ENCODE peak calls at places on chromosomes 11 and 22, in eight cellular contexts. One of them, this sample, is unnamed.
A peak's percentile ranks its signal among the peaks of the same experiment; 100 is the strongest.

GRCh38 chr11:15412054-15412453 is 297.3 kb downstream of the INSC start:
- DNase-seq in mammary epithelial cell: peak; percentile 1
- DNase-seq in posterior cingulate gyrus: no peak
- DNase-seq in CD4-positive, alpha-beta T cell: no peak
- DNase-seq in NCI-H1105: peak; percentile 91
- DNase-seq in GM12891: no peak
- DNase-seq in AG08395: no peak
- DNase-seq in tibial nerve: no peak
- DNase-seq in this sample: no peak

GRCh38 chr11:85196955-85197354 is 430.2 kb downstream of the DLG2 start:
- DNase-seq in mammary epithelial cell: no peak
- DNase-seq in posterior cingulate gyrus: no peak
- DNase-seq in CD4-positive, alpha-beta T cell: no peak
- DNase-seq in NCI-H1105: no peak
- DNase-seq in GM12891: no peak
- DNase-seq in AG08395: no peak
- DNase-seq in tibial nerve: no peak
- DNase-seq in this sample: no peak

GRCh38 chr11:130442728-130443127 is 5.7 kb upstream of the ADAMTS15 start:
- DNase-seq in mammary epithelial cell: no peak
- DNase-seq in posterior cingulate gyrus: no peak
- DNase-seq in CD4-positive, alpha-beta T cell: no peak
- DNase-seq in NCI-H1105: no peak
- DNase-seq in GM12891: no peak
- DNase-seq in AG08395: peak; percentile 57
- DNase-seq in tibial nerve: no peak
- DNase-seq in this sample: no peak

GRCh38 chr22:47376322-47376700 is 613.9 kb downstream of the TBC1D22A start:
- DNase-seq in mammary epithelial cell: no peak
- DNase-seq in posterior cingulate gyrus: no peak
- DNase-seq in CD4-positive, alpha-beta T cell: no peak
- DNase-seq in NCI-H1105: no peak
- DNase-seq in GM12891: no peak
- DNase-seq in AG08395: no peak
- DNase-seq in tibial nerve: no peak
- DNase-seq in this sample: peak; percentile 49

GRCh38 chr22:26168934-26169311 is 339 bp upstream of the SEZ6L start:
- DNase-seq in mammary epithelial cell: no peak
- DNase-seq in posterior cingulate gyrus: peak; percentile 11
- DNase-seq in CD4-positive, alpha-beta T cell: no peak
- DNase-seq in NCI-H1105: no peak
- DNase-seq in GM12891: no peak
- DNase-seq in AG08395: peak; percentile 21
- DNase-seq in tibial nerve: no peak
- DNase-seq in this sample: no peak

GRCh38 chr22:35984776-35985175 is 43.8 kb downstream of the RBFOX2 start:
- DNase-seq in mammary epithelial cell: no peak
- DNase-seq in posterior cingulate gyrus: no peak
- DNase-seq in CD4-positive, alpha-beta T cell: no peak
- DNase-seq in NCI-H1105: no peak
- DNase-seq in GM12891: no peak
- DNase-seq in AG08395: peak; percentile 13
- DNase-seq in tibial nerve: no peak
- DNase-seq in this sample: no peak

GRCh38 chr22:24981656-24982055 is 29.1 kb downstream of the KIAA1671 start:
- DNase-seq in mammary epithelial cell: no peak
- DNase-seq in posterior cingulate gyrus: no peak
- DNase-seq in CD4-positive, alpha-beta T cell: no peak
- DNase-seq in NCI-H1105: no peak
- DNase-seq in GM12891: no peak
- DNase-seq in AG08395: no peak
- DNase-seq in tibial nerve: no peak
- DNase-seq in this sample: no peak

GRCh38 chr22:46056169-46057041 is 79.4 kb upstream of the WNT7B start:
- DNase-seq in mammary epithelial cell: peak; percentile 61
- DNase-seq in posterior cingulate gyrus: peak; percentile 87
- DNase-seq in CD4-positive, alpha-beta T cell: peak; percentile 30
- DNase-seq in NCI-H1105: no peak
- DNase-seq in GM12891: no peak
- DNase-seq in AG08395: no peak
- DNase-seq in tibial nerve: peak; percentile 34
- DNase-seq in this sample: peak; percentile 74

GRCh38 chr22:31749636-31750364 is at the start of gene PRR14L:
- DNase-seq in mammary epithelial cell: peak; percentile 95
- DNase-seq in posterior cingulate gyrus: peak; percentile 98
- DNase-seq in CD4-positive, alpha-beta T cell: peak; percentile 99
- DNase-seq in NCI-H1105: peak; percentile 91
- DNase-seq in GM12891: peak; percentile 88
- DNase-seq in AG08395: peak; percentile 96
- DNase-seq in tibial nerve: peak; percentile 97
- DNase-seq in this sample: peak; percentile 100

GRCh38 chr11:42802211-42802918 is 509.4 kb upstream of the API5 start:
- DNase-seq in mammary epithelial cell: no peak
- DNase-seq in posterior cingulate gyrus: no peak
- DNase-seq in CD4-positive, alpha-beta T cell: no peak
- DNase-seq in NCI-H1105: no peak
- DNase-seq in GM12891: no peak
- DNase-seq in AG08395: no peak
- DNase-seq in tibial nerve: no peak
- DNase-seq in this sample: no peak

GRCh38 chr11:18650859-18651557 is 16.9 kb upstream of the SPTY2D1 start:
- DNase-seq in mammary epithelial cell: no peak
- DNase-seq in posterior cingulate gyrus: no peak
- DNase-seq in CD4-positive, alpha-beta T cell: no peak
- DNase-seq in NCI-H1105: peak; percentile 0
- DNase-seq in GM12891: peak; percentile 28
- DNase-seq in AG08395: peak; percentile 40
- DNase-seq in tibial nerve: no peak
- DNase-seq in this sample: no peak

GRCh38 chr11:68266121-68266891 is 5.5 kb downstream of the C11orf24 start:
- DNase-seq in mammary epithelial cell: no peak
- DNase-seq in posterior cingulate gyrus: no peak
- DNase-seq in CD4-positive, alpha-beta T cell: no peak
- DNase-seq in NCI-H1105: no peak
- DNase-seq in GM12891: peak; percentile 73
- DNase-seq in AG08395: no peak
- DNase-seq in tibial nerve: no peak
- DNase-seq in this sample: no peak

GRCh38 chr11:128390246-128390645 is 197.1 kb downstream of the ETS1 start:
- DNase-seq in mammary epithelial cell: no peak
- DNase-seq in posterior cingulate gyrus: no peak
- DNase-seq in CD4-positive, alpha-beta T cell: no peak
- DNase-seq in NCI-H1105: no peak
- DNase-seq in GM12891: no peak
- DNase-seq in AG08395: no peak
- DNase-seq in tibial nerve: no peak
- DNase-seq in this sample: no peak

GRCh38 chr11:13772223-13773046 is 104.0 kb downstream of the FAR1 start:
- DNase-seq in mammary epithelial cell: peak; percentile 58
- DNase-seq in posterior cingulate gyrus: no peak
- DNase-seq in CD4-positive, alpha-beta T cell: no peak
- DNase-seq in NCI-H1105: peak; percentile 88
- DNase-seq in GM12891: no peak
- DNase-seq in AG08395: peak; percentile 38
- DNase-seq in tibial nerve: no peak
- DNase-seq in this sample: no peak

GRCh38 chr22:22848364-22848866 is 39.2 kb upstream of the IGLL5 start:
- DNase-seq in mammary epithelial cell: peak; percentile 28
- DNase-seq in posterior cingulate gyrus: no peak
- DNase-seq in CD4-positive, alpha-beta T cell: peak; percentile 70
- DNase-seq in NCI-H1105: peak; percentile 37
- DNase-seq in GM12891: no peak
- DNase-seq in AG08395: peak; percentile 42
- DNase-seq in tibial nerve: peak; percentile 35
- DNase-seq in this sample: no peak

GRCh38 chr11:71238941-71239340 is 13.4 kb downstream of the SHANK2 start:
- DNase-seq in mammary epithelial cell: no peak
- DNase-seq in posterior cingulate gyrus: no peak
- DNase-seq in CD4-positive, alpha-beta T cell: peak; percentile 6
- DNase-seq in NCI-H1105: no peak
- DNase-seq in GM12891: no peak
- DNase-seq in AG08395: no peak
- DNase-seq in tibial nerve: no peak
- DNase-seq in this sample: no peak

GRCh38 chr22:29213481-29213880 is 7.8 kb downstream of the EMID1 start:
- DNase-seq in mammary epithelial cell: no peak
- DNase-seq in posterior cingulate gyrus: no peak
- DNase-seq in CD4-positive, alpha-beta T cell: no peak
- DNase-seq in NCI-H1105: no peak
- DNase-seq in GM12891: no peak
- DNase-seq in AG08395: no peak
- DNase-seq in tibial nerve: no peak
- DNase-seq in this sample: no peak

GRCh38 chr11:2175659-2176058 is 4.0 kb upstream of the TH start:
- DNase-seq in mammary epithelial cell: peak; percentile 77
- DNase-seq in posterior cingulate gyrus: no peak
- DNase-seq in CD4-positive, alpha-beta T cell: no peak
- DNase-seq in NCI-H1105: no peak
- DNase-seq in GM12891: no peak
- DNase-seq in AG08395: peak; percentile 72
- DNase-seq in tibial nerve: no peak
- DNase-seq in this sample: no peak

GRCh38 chr11:134254433-134254832 is 1.1 kb downstream of the ACAD8 start:
- DNase-seq in mammary epithelial cell: no peak
- DNase-seq in posterior cingulate gyrus: no peak
- DNase-seq in CD4-positive, alpha-beta T cell: no peak
- DNase-seq in NCI-H1105: no peak
- DNase-seq in GM12891: no peak
- DNase-seq in AG08395: no peak
- DNase-seq in tibial nerve: no peak
- DNase-seq in this sample: no peak

GRCh38 chr22:46308283-46308988 is 11.8 kb downstream of the GTSE1 start:
- DNase-seq in mammary epithelial cell: no peak
- DNase-seq in posterior cingulate gyrus: no peak
- DNase-seq in CD4-positive, alpha-beta T cell: no peak
- DNase-seq in NCI-H1105: no peak
- DNase-seq in GM12891: no peak
- DNase-seq in AG08395: no peak
- DNase-seq in tibial nerve: no peak
- DNase-seq in this sample: no peak

GRCh38 chr22:21026783-21027692 is 5.3 kb downstream of the SLC7A4 start:
- DNase-seq in mammary epithelial cell: peak; percentile 43
- DNase-seq in posterior cingulate gyrus: peak; percentile 50
- DNase-seq in CD4-positive, alpha-beta T cell: no peak
- DNase-seq in NCI-H1105: no peak
- DNase-seq in GM12891: no peak
- DNase-seq in AG08395: peak; percentile 76
- DNase-seq in tibial nerve: no peak
- DNase-seq in this sample: no peak